ENCODE peak calls at places on chromosomes 4 and X, in eight cellular contexts. I, Z, G, C, H, J, M and E are unnamed samples.
A peak's percentile ranks its signal among the peaks of the same experiment; 100 is the strongest.

GRCh38 chr4:185833055-185833598 is 21.1 kb upstream of the SORBS2 start:
- DNase-seq in I (no peak), Z (no peak), G (no peak), C (no peak), H (no peak), J (no peak), M (no peak), E (peak; percentile 15)

GRCh38 chrX:78650906-78651437 is 8.2 kb downstream of the RTL3 start:
- DNase-seq in I (no peak), Z (no peak), G (no peak), C (no peak), H (no peak), J (no peak), M (no peak), E (peak; percentile 83)

GRCh38 chrX:56000729-56001128 is 231.4 kb upstream of the KLF8 start:
- DNase-seq in I (no peak), Z (no peak), G (no peak), C (no peak), H (no peak), J (no peak), M (no peak), E (no peak)

GRCh38 chr4:61638600-61638999 is 438.5 kb downstream of the ADGRL3 start:
- DNase-seq in I (no peak), Z (no peak), G (no peak), C (no peak), H (no peak), J (no peak), M (no peak), E (no peak)

GRCh38 chr4:624705-625590 is at the start of gene PDE6B:
- DNase-seq in I (no peak), Z (no peak), G (no peak), C (no peak), H (peak; percentile 39), J (peak; percentile 34), M (no peak), E (peak; percentile 21)

GRCh38 chr4:40514409-40515025 is 115.1 kb downstream of the RBM47 start:
- DNase-seq in I (no peak), Z (peak; percentile 56), G (no peak), C (peak; percentile 75), H (no peak), J (no peak), M (no peak), E (no peak)

GRCh38 chr4:86838141-86838540 is 11.0 kb downstream of the SLC10A6 start:
- DNase-seq in I (no peak), Z (no peak), G (no peak), C (no peak), H (no peak), J (no peak), M (no peak), E (no peak)

GRCh38 chrX:148874621-148875020 is 374.2 kb downstream of the AFF2 start:
- DNase-seq in I (no peak), Z (no peak), G (peak; percentile 1), C (no peak), H (no peak), J (no peak), M (no peak), E (no peak)

GRCh38 chr4:48329976-48330375 is 11.4 kb upstream of the SLAIN2 start:
- DNase-seq in I (no peak), Z (no peak), G (no peak), C (no peak), H (no peak), J (peak; percentile 21), M (no peak), E (no peak)

GRCh38 chr4:150366487-150366999 is 215.4 kb upstream of the MAB21L2 start:
- DNase-seq in I (no peak), Z (no peak), G (no peak), C (no peak), H (no peak), J (peak; percentile 60), M (no peak), E (no peak)

GRCh38 chr4:150974251-150974640 is 40.8 kb downstream of the LRBA start:
- DNase-seq in I (no peak), Z (no peak), G (no peak), C (no peak), H (no peak), J (no peak), M (no peak), E (no peak)

GRCh38 chr4:74370912-74371311 is 6.0 kb downstream of the EREG start:
- DNase-seq in I (no peak), Z (peak; percentile 38), G (peak; percentile 10), C (peak; percentile 72), H (no peak), J (peak; percentile 68), M (no peak), E (peak; percentile 45)

GRCh38 chrX:119783026-119783425 is 8.4 kb downstream of the RPL39 start:
- DNase-seq in I (no peak), Z (no peak), G (no peak), C (no peak), H (no peak), J (no peak), M (no peak), E (no peak)

GRCh38 chrX:19535481-19535880 is 20.2 kb upstream of the MAP3K15 start:
- DNase-seq in I (no peak), Z (no peak), G (no peak), C (peak; percentile 28), H (no peak), J (peak; percentile 51), M (no peak), E (peak; percentile 62)

GRCh38 chr4:41369680-41370079 is 113.0 kb downstream of the UCHL1 start:
- DNase-seq in I (no peak), Z (no peak), G (no peak), C (no peak), H (peak; percentile 93), J (no peak), M (no peak), E (no peak)

GRCh38 chrX:40855411-40855810 is 120.1 kb upstream of the MED14 start:
- DNase-seq in I (no peak), Z (no peak), G (peak; percentile 18), C (no peak), H (no peak), J (peak; percentile 49), M (no peak), E (no peak)

GRCh38 chr4:124279741-124280140 is 432.8 kb downstream of the ANKRD50 start:
- DNase-seq in I (no peak), Z (no peak), G (no peak), C (no peak), H (no peak), J (no peak), M (no peak), E (peak; percentile 35)

GRCh38 chr4:66182651-66183050 is 512.4 kb upstream of the EPHA5 start:
- DNase-seq in I (no peak), Z (no peak), G (no peak), C (no peak), H (no peak), J (no peak), M (no peak), E (no peak)

GRCh38 chr4:189858445-189858844 is 82.2 kb upstream of the FRG1 start:
- DNase-seq in I (no peak), Z (no peak), G (no peak), C (no peak), H (no peak), J (no peak), M (no peak), E (no peak)

GRCh38 chr4:13522282-13523104 is 21.8 kb downstream of the NKX3-2 start:
- DNase-seq in I (no peak), Z (no peak), G (no peak), C (no peak), H (no peak), J (no peak), M (no peak), E (no peak)

GRCh38 chr4:13523591-13524503 is 20.5 kb downstream of the NKX3-2 start:
- DNase-seq in I (no peak), Z (no peak), G (no peak), C (no peak), H (no peak), J (no peak), M (no peak), E (no peak)

GRCh38 chr4:13524504-13525243 is 19.6 kb downstream of the NKX3-2 start:
- DNase-seq in I (no peak), Z (no peak), G (no peak), C (no peak), H (no peak), J (no peak), M (no peak), E (no peak)

GRCh38 chr4:13521047-13521446 is 23.3 kb downstream of the NKX3-2 start:
- DNase-seq in I (no peak), Z (no peak), G (no peak), C (no peak), H (no peak), J (no peak), M (no peak), E (no peak)

GRCh38 chr4:13523105-13523477 is 21.2 kb downstream of the NKX3-2 start:
- DNase-seq in I (no peak), Z (no peak), G (no peak), C (no peak), H (no peak), J (no peak), M (no peak), E (no peak)
- H3K27me3 ChIP-seq in I (no peaks in the 10 kb centered on the region), Z (peaks cover 15% of the 10 kb centered on the region), G (no peaks in the 10 kb centered on the region), C (peaks cover 81% of the 10 kb centered on the region), H (no peaks in the 10 kb centered on the region), J (no peaks in the 10 kb centered on the region), M (peaks cover 65% of the 10 kb centered on the region), E (no peaks in the 10 kb centered on the region)

DNA sequence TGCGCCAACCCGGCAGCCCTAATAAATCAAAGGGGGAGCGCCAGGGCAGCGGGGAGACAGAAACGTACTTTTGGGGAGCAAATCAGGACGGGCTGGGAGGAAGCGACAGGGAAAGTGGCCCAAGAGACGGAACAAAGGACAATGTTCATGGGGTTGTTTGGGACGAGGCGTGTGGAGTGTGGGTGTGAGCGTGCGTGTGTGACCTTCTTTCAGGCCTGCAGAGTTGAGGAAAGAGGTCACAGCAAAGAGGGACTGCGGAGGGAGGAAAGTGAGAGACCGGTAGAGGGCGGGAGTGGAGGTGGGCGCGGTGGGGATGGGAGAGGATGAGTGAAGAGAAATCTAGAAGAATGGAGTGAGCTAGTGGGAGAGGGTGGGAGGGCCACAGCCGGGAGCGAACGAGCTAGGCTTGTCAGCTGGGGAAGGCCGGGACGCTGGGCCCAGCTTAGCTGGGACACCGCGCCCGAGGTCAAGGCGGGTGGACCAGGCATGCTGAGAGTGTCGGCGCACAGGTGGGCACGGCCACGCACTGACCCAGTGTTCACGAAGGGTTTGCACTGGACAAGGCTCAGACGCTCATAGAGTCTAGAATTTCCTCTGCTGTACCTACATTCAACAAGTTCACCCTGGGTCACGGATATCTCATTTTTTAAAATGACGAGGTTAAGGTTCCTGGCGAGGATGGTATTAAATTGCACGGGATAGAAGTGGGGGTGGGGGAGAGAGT is 14.7 kb upstream of the PITX2 start:
- DNase-seq in I (no peak), Z (no peak), G (no peak), C (peak; percentile 68), H (no peak), J (peak; percentile 34), M (no peak), E (peak; percentile 21)
- H3K27me3 ChIP-seq in I (no peaks in the 10 kb centered on the region), Z (peaks cover 6% of the 10 kb centered on the region), G (no peaks in the 10 kb centered on the region), C (peaks cover 80% of the 10 kb centered on the region), H (no peaks in the 10 kb centered on the region), J (peaks cover 14% of the 10 kb centered on the region), M (peaks cover 64% of the 10 kb centered on the region), E (no peaks in the 10 kb centered on the region)

GRCh38 chrX:97685753-97686152 is 802.0 kb downstream of the RPA4 start:
- DNase-seq in I (no peak), Z (no peak), G (no peak), C (peak; percentile 57), H (no peak), J (peak; percentile 56), M (no peak), E (no peak)
- H3K27me3 ChIP-seq in I (no peaks in the 10 kb centered on the region), Z (no peaks in the 10 kb centered on the region), G (no peaks in the 10 kb centered on the region), C (no peaks in the 10 kb centered on the region), H (no peaks in the 10 kb centered on the region), J (no peaks in the 10 kb centered on the region), M (no peaks in the 10 kb centered on the region), E (no peaks in the 10 kb centered on the region)

GRCh38 chrX:23705235-23705634 is 37.8 kb downstream of the ACOT9 start:
- DNase-seq in I (no peak), Z (no peak), G (no peak), C (no peak), H (no peak), J (no peak), M (no peak), E (no peak)
- H3K27me3 ChIP-seq in I (no peaks in the 10 kb centered on the region), Z (no peaks in the 10 kb centered on the region), G (no peaks in the 10 kb centered on the region), C (no peaks in the 10 kb centered on the region), H (no peaks in the 10 kb centered on the region), J (no peaks in the 10 kb centered on the region), M (no peaks in the 10 kb centered on the region), E (no peaks in the 10 kb centered on the region)